ENCODE peak calls at places on chromosome 7, in eight cellular contexts. One of them, this sample, is unnamed.
A peak's percentile ranks its signal among the peaks of the same experiment; 100 is the strongest.

GRCh38 chr7:133376514-133376913 is 123.6 kb downstream of the EXOC4 start:
- DNase-seq in stimulated activated CD4-positive, alpha-beta T cell treated with anti-CD3 and anti-CD28 coated beads, TNF-alpha, amount 100 ng/mL, for 48 hours: no peak
- DNase-seq in smooth muscle cell of the brain vasculature: no peak
- DNase-seq in posterior cingulate gyrus: no peak
- DNase-seq in GM18507: no peak
- DNase-seq in HT1080: no peak
- DNase-seq in IMR-90: no peak
- DNase-seq in lower lobe of right lung: no peak
- DNase-seq in this sample: no peak

GRCh38 chr7:125547505-125547904 is 617.9 kb upstream of the POT1 start:
- DNase-seq in stimulated activated CD4-positive, alpha-beta T cell treated with anti-CD3 and anti-CD28 coated beads, TNF-alpha, amount 100 ng/mL, for 48 hours: no peak
- DNase-seq in smooth muscle cell of the brain vasculature: no peak
- DNase-seq in posterior cingulate gyrus: no peak
- DNase-seq in GM18507: no peak
- DNase-seq in HT1080: no peak
- DNase-seq in IMR-90: no peak
- DNase-seq in lower lobe of right lung: no peak
- DNase-seq in this sample: no peak

GRCh38 chr7:155173905-155174304 is 103.8 kb downstream of the HTR5A start:
- DNase-seq in stimulated activated CD4-positive, alpha-beta T cell treated with anti-CD3 and anti-CD28 coated beads, TNF-alpha, amount 100 ng/mL, for 48 hours: no peak
- DNase-seq in smooth muscle cell of the brain vasculature: no peak
- DNase-seq in posterior cingulate gyrus: no peak
- DNase-seq in GM18507: no peak
- DNase-seq in HT1080: no peak
- DNase-seq in IMR-90: no peak
- DNase-seq in lower lobe of right lung: no peak
- DNase-seq in this sample: no peak

GRCh38 chr7:129298268-129298893 is 73.6 kb downstream of the AHCYL2 start:
- DNase-seq in stimulated activated CD4-positive, alpha-beta T cell treated with anti-CD3 and anti-CD28 coated beads, TNF-alpha, amount 100 ng/mL, for 48 hours: peak; percentile 27
- DNase-seq in smooth muscle cell of the brain vasculature: no peak
- DNase-seq in posterior cingulate gyrus: peak; percentile 24
- DNase-seq in GM18507: peak; percentile 17
- DNase-seq in HT1080: peak; percentile 32
- DNase-seq in IMR-90: peak; percentile 51
- DNase-seq in lower lobe of right lung: peak; percentile 54
- DNase-seq in this sample: no peak

GRCh38 chr7:15397921-15398560 is 163.8 kb downstream of the AGMO start:
- DNase-seq in stimulated activated CD4-positive, alpha-beta T cell treated with anti-CD3 and anti-CD28 coated beads, TNF-alpha, amount 100 ng/mL, for 48 hours: no peak
- DNase-seq in smooth muscle cell of the brain vasculature: no peak
- DNase-seq in posterior cingulate gyrus: no peak
- DNase-seq in GM18507: no peak
- DNase-seq in HT1080: no peak
- DNase-seq in IMR-90: no peak
- DNase-seq in lower lobe of right lung: no peak
- DNase-seq in this sample: no peak

GRCh38 chr7:69109131-69109740 is 489.0 kb upstream of the AUTS2 start:
- DNase-seq in stimulated activated CD4-positive, alpha-beta T cell treated with anti-CD3 and anti-CD28 coated beads, TNF-alpha, amount 100 ng/mL, for 48 hours: no peak
- DNase-seq in smooth muscle cell of the brain vasculature: no peak
- DNase-seq in posterior cingulate gyrus: no peak
- DNase-seq in GM18507: no peak
- DNase-seq in HT1080: no peak
- DNase-seq in IMR-90: no peak
- DNase-seq in lower lobe of right lung: no peak
- DNase-seq in this sample: no peak

GRCh38 chr7:28570970-28571288 is 158.6 kb downstream of the CREB5 start:
- DNase-seq in stimulated activated CD4-positive, alpha-beta T cell treated with anti-CD3 and anti-CD28 coated beads, TNF-alpha, amount 100 ng/mL, for 48 hours: no peak
- DNase-seq in smooth muscle cell of the brain vasculature: no peak
- DNase-seq in posterior cingulate gyrus: no peak
- DNase-seq in GM18507: no peak
- DNase-seq in HT1080: peak; percentile 66
- DNase-seq in IMR-90: peak; percentile 56
- DNase-seq in lower lobe of right lung: no peak
- DNase-seq in this sample: no peak

GRCh38 chr7:143965280-143965679 is 10.6 kb downstream of the OR2F1 start:
- DNase-seq in stimulated activated CD4-positive, alpha-beta T cell treated with anti-CD3 and anti-CD28 coated beads, TNF-alpha, amount 100 ng/mL, for 48 hours: no peak
- DNase-seq in smooth muscle cell of the brain vasculature: no peak
- DNase-seq in posterior cingulate gyrus: no peak
- DNase-seq in GM18507: no peak
- DNase-seq in HT1080: no peak
- DNase-seq in IMR-90: no peak
- DNase-seq in lower lobe of right lung: no peak
- DNase-seq in this sample: no peak

GRCh38 chr7:16747095-16747494 is 6.5 kb upstream of the TSPAN13 start:
- DNase-seq in stimulated activated CD4-positive, alpha-beta T cell treated with anti-CD3 and anti-CD28 coated beads, TNF-alpha, amount 100 ng/mL, for 48 hours: no peak
- DNase-seq in smooth muscle cell of the brain vasculature: no peak
- DNase-seq in posterior cingulate gyrus: no peak
- DNase-seq in GM18507: no peak
- DNase-seq in HT1080: no peak
- DNase-seq in IMR-90: no peak
- DNase-seq in lower lobe of right lung: no peak
- DNase-seq in this sample: no peak

GRCh38 chr7:110786576-110786975 is 304.4 kb upstream of the LRRN3 start:
- DNase-seq in stimulated activated CD4-positive, alpha-beta T cell treated with anti-CD3 and anti-CD28 coated beads, TNF-alpha, amount 100 ng/mL, for 48 hours: no peak
- DNase-seq in smooth muscle cell of the brain vasculature: no peak
- DNase-seq in posterior cingulate gyrus: no peak
- DNase-seq in GM18507: no peak
- DNase-seq in HT1080: no peak
- DNase-seq in IMR-90: no peak
- DNase-seq in lower lobe of right lung: no peak
- DNase-seq in this sample: no peak

GRCh38 chr7:142811154-142811737 is 40.5 kb downstream of the PRSS2 start:
- DNase-seq in stimulated activated CD4-positive, alpha-beta T cell treated with anti-CD3 and anti-CD28 coated beads, TNF-alpha, amount 100 ng/mL, for 48 hours: no peak
- DNase-seq in smooth muscle cell of the brain vasculature: peak; percentile 17
- DNase-seq in posterior cingulate gyrus: no peak
- DNase-seq in GM18507: no peak
- DNase-seq in HT1080: peak; percentile 84
- DNase-seq in IMR-90: peak; percentile 54
- DNase-seq in lower lobe of right lung: no peak
- DNase-seq in this sample: no peak

GRCh38 chr7:132145063-132145462 is 431.2 kb downstream of the PLXNA4 start:
- DNase-seq in stimulated activated CD4-positive, alpha-beta T cell treated with anti-CD3 and anti-CD28 coated beads, TNF-alpha, amount 100 ng/mL, for 48 hours: no peak
- DNase-seq in smooth muscle cell of the brain vasculature: no peak
- DNase-seq in posterior cingulate gyrus: no peak
- DNase-seq in GM18507: no peak
- DNase-seq in HT1080: no peak
- DNase-seq in IMR-90: no peak
- DNase-seq in lower lobe of right lung: no peak
- DNase-seq in this sample: no peak

GRCh38 chr7:42854521-42855118 is 57.2 kb downstream of the C7orf25 start:
- DNase-seq in stimulated activated CD4-positive, alpha-beta T cell treated with anti-CD3 and anti-CD28 coated beads, TNF-alpha, amount 100 ng/mL, for 48 hours: no peak
- DNase-seq in smooth muscle cell of the brain vasculature: no peak
- DNase-seq in posterior cingulate gyrus: no peak
- DNase-seq in GM18507: no peak
- DNase-seq in HT1080: no peak
- DNase-seq in IMR-90: no peak
- DNase-seq in lower lobe of right lung: no peak
- DNase-seq in this sample: no peak

GRCh38 chr7:22447759-22448158 is 52.2 kb downstream of the STEAP1B start:
- DNase-seq in stimulated activated CD4-positive, alpha-beta T cell treated with anti-CD3 and anti-CD28 coated beads, TNF-alpha, amount 100 ng/mL, for 48 hours: no peak
- DNase-seq in smooth muscle cell of the brain vasculature: no peak
- DNase-seq in posterior cingulate gyrus: no peak
- DNase-seq in GM18507: peak; percentile 28
- DNase-seq in HT1080: no peak
- DNase-seq in IMR-90: peak; percentile 13
- DNase-seq in lower lobe of right lung: no peak
- DNase-seq in this sample: no peak

GRCh38 chr7:70566659-70567058 is 565.3 kb upstream of the GALNT17 start:
- DNase-seq in stimulated activated CD4-positive, alpha-beta T cell treated with anti-CD3 and anti-CD28 coated beads, TNF-alpha, amount 100 ng/mL, for 48 hours: no peak
- DNase-seq in smooth muscle cell of the brain vasculature: no peak
- DNase-seq in posterior cingulate gyrus: no peak
- DNase-seq in GM18507: no peak
- DNase-seq in HT1080: no peak
- DNase-seq in IMR-90: no peak
- DNase-seq in lower lobe of right lung: no peak
- DNase-seq in this sample: no peak

GRCh38 chr7:118586248-118586647 is 361.7 kb downstream of the ANKRD7 start:
- DNase-seq in stimulated activated CD4-positive, alpha-beta T cell treated with anti-CD3 and anti-CD28 coated beads, TNF-alpha, amount 100 ng/mL, for 48 hours: no peak
- DNase-seq in smooth muscle cell of the brain vasculature: no peak
- DNase-seq in posterior cingulate gyrus: no peak
- DNase-seq in GM18507: no peak
- DNase-seq in HT1080: no peak
- DNase-seq in IMR-90: no peak
- DNase-seq in lower lobe of right lung: no peak
- DNase-seq in this sample: no peak

GRCh38 chr7:4017785-4018184 is 664.3 kb upstream of the FOXK1 start:
- DNase-seq in stimulated activated CD4-positive, alpha-beta T cell treated with anti-CD3 and anti-CD28 coated beads, TNF-alpha, amount 100 ng/mL, for 48 hours: no peak
- DNase-seq in smooth muscle cell of the brain vasculature: no peak
- DNase-seq in posterior cingulate gyrus: no peak
- DNase-seq in GM18507: no peak
- DNase-seq in HT1080: no peak
- DNase-seq in IMR-90: no peak
- DNase-seq in lower lobe of right lung: no peak
- DNase-seq in this sample: no peak

GRCh38 chr7:71883415-71883814 is 528.7 kb downstream of the CALN1 start:
- DNase-seq in stimulated activated CD4-positive, alpha-beta T cell treated with anti-CD3 and anti-CD28 coated beads, TNF-alpha, amount 100 ng/mL, for 48 hours: no peak
- DNase-seq in smooth muscle cell of the brain vasculature: no peak
- DNase-seq in posterior cingulate gyrus: no peak
- DNase-seq in GM18507: no peak
- DNase-seq in HT1080: no peak
- DNase-seq in IMR-90: no peak
- DNase-seq in lower lobe of right lung: no peak
- DNase-seq in this sample: no peak